ENCODE peak calls at places on chromosome 5, in six cellular contexts. H is dorsolateral prefrontal cortex, T is Karpas-422, V is BE2C, N is trophoblast cell, Z is aorta. G is an unnamed sample.

GRCh38 chr5:41009228-41009627 is 61.9 kb downstream of the MROH2B start:
- DNase-seq in T (no peak), H (no peak), N (peak; percentile 95), Z (no peak), V (peak; percentile 83), G (no peak)

GRCh38 chr5:180170111-180170809 is 38.8 kb downstream of the RASGEF1C start:
- DNase-seq in T (no peak), V (no peak), N (no peak), H (peak; percentile 88), Z (no peak), G (no peak)

GRCh38 chr5:79689541-79690466 is at the start of gene CMYA5:
- DNase-seq in Z (no peak), V (no peak), N (peak; percentile 70), H (peak; percentile 51), T (no peak), G (no peak)

GRCh38 chr5:176876506-176877431 is 22.4 kb downstream of the HK3 start:
- DNase-seq in H (no peak), T (no peak), N (no peak), Z (no peak), V (no peak), G (no peak)

GRCh38 chr5:132182366-132183040 is 45.1 kb downstream of the P4HA2 start:
- DNase-seq in Z (no peak), H (no peak), N (peak; percentile 78), V (no peak), T (no peak), G (no peak)

GRCh38 chr5:98605010-98605425 is 168.4 kb upstream of the RGMB start:
- DNase-seq in V (no peak), Z (no peak), H (no peak), T (no peak), N (no peak), G (no peak)

GRCh38 chr5:14440598-14441401 is 140.8 kb upstream of the OTULINL start:
- DNase-seq in T (no peak), N (no peak), H (peak; percentile 75), Z (peak; percentile 76), V (peak; percentile 78), G (peak; percentile 89)

GRCh38 chr5:58011301-58011700 is 448.6 kb downstream of the PLK2 start:
- DNase-seq in Z (no peak), V (no peak), N (peak; percentile 0), T (no peak), H (no peak), G (no peak)

GRCh38 chr5:17070646-17071045 is 134.6 kb upstream of the MYO10 start:
- DNase-seq in Z (no peak), N (no peak), H (no peak), V (no peak), T (no peak), G (no peak)

GRCh38 chr5:9441610-9442009 is 104.3 kb downstream of the SEMA5A start:
- DNase-seq in H (no peak), Z (no peak), T (no peak), N (no peak), V (no peak), G (no peak)

GRCh38 chr5:26872337-26872736 is 166.0 kb downstream of the CDH9 start:
- DNase-seq in T (peak; percentile 12), Z (no peak), N (no peak), H (no peak), V (no peak), G (no peak)

GRCh38 chr5:107700486-107700885 is 29.7 kb upstream of the EFNA5 start:
- DNase-seq in H (no peak), V (no peak), N (no peak), Z (no peak), T (no peak), G (peak; percentile 38)

GRCh38 chr5:107704686-107705389 is 34.1 kb upstream of the EFNA5 start:
- DNase-seq in V (peak; percentile 82), H (no peak), T (no peak), Z (no peak), N (no peak), G (no peak)

DNA sequence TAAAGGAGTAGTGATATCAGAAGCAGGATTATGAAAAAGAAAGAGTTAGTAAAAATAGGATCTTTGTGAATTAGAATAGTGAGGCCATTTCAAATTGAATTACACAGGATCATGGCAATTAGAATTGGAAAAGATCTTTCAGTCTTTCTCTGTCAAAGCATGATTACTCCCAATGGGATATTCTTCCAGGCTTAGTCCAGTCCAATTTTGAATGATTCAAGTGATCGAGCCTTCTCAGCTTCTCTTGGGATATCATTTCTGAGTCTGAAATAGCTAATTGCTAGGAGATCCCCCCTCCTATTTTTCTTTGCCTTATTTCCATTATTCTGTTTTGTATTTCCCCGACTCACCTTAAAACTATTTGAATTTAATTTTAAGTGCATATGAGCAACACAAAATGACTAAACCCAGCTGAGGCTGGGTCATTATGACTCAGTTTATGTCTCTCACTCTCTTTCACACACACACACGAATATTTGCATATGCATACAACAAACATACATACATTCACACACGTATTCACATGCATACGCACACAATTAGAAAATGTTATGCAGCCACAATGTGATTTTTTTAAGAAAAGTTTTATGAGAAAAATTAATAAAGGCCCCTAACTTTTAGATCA is 34.8 kb upstream of the EFNA5 start:
- DNase-seq in Z (no peak), T (no peak), N (no peak), H (no peak), V (no peak), G (peak; percentile 36)
- H3K4me3 ChIP-seq in Z (no peak overlapping the region), T (no peak overlapping the region), N (no peak overlapping the region), H (peak overlapping the region; percentile 35), V (peak overlapping the region; percentile 66), G (peak overlapping the region; percentile 23)

GRCh38 chr5:75571547-75571946 is 39.7 kb upstream of the ANKDD1B start:
- DNase-seq in T (no peak), H (no peak), N (no peak), V (no peak), Z (no peak), G (no peak)

GRCh38 chr5:75568202-75568601 is 43.1 kb upstream of the ANKDD1B start:
- DNase-seq in T (no peak), V (no peak), N (no peak), H (no peak), Z (no peak), G (no peak)

GRCh38 chr5:75566710-75567309 is 44.4 kb upstream of the ANKDD1B start:
- DNase-seq in N (peak; percentile 76), H (no peak), T (peak; percentile 67), Z (no peak), V (no peak), G (peak; percentile 78)

GRCh38 chr5:75567710-75568109 is 43.5 kb upstream of the ANKDD1B start:
- DNase-seq in Z (no peak), T (peak; percentile 44), N (no peak), H (no peak), V (no peak), G (no peak)
- H3K4me3 ChIP-seq in Z (no peak overlapping the region), T (no peak overlapping the region), N (no peak overlapping the region), H (no peak overlapping the region), V (no peak overlapping the region), G (no peak overlapping the region)

GRCh38 chr5:2278825-2279224 is 396.1 kb upstream of the IRX4 start:
- DNase-seq in H (no peak), V (no peak), Z (no peak), T (no peak), N (no peak), G (no peak)
- H3K4me3 ChIP-seq in H (no peak overlapping the region), V (no peak overlapping the region), Z (no peak overlapping the region), T (no peak overlapping the region), N (no peak overlapping the region), G (no peak overlapping the region)

DNA sequence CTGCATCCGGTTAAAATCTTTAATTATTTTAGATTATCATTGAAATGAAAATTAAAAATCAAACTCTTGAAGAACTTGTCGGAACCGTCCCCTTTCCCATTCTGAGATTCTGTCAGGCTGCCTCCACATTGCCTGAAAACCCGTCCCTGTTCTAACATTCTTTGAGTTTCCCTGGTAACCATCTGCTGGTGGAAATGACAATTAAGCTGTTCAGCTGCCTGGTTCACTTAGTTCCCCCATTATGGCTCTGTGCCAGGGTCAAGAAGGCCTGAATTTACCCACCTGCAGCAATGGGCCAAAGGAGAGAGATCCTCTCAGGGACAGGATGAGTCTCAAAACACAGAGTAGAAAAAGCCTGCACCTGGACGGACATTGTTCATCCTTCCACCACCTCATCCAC is 11.8 kb upstream of the TCOF1 start:
- DNase-seq in H (no peak), T (no peak), N (no peak), V (peak; percentile 42), Z (no peak), G (no peak)
- H3K4me3 ChIP-seq in H (no peak overlapping the region), T (no peak overlapping the region), N (no peak overlapping the region), V (no peak overlapping the region), Z (no peak overlapping the region), G (no peak overlapping the region)

GRCh38 chr5:175691761-175692160 is 33.9 kb downstream of the HRH2 start:
- DNase-seq in T (no peak), H (peak; percentile 12), N (no peak), V (no peak), Z (peak; percentile 32), G (no peak)
- H3K4me3 ChIP-seq in T (no peak overlapping the region), H (no peak overlapping the region), N (no peak overlapping the region), V (no peak overlapping the region), Z (no peak overlapping the region), G (no peak overlapping the region)

DNA sequence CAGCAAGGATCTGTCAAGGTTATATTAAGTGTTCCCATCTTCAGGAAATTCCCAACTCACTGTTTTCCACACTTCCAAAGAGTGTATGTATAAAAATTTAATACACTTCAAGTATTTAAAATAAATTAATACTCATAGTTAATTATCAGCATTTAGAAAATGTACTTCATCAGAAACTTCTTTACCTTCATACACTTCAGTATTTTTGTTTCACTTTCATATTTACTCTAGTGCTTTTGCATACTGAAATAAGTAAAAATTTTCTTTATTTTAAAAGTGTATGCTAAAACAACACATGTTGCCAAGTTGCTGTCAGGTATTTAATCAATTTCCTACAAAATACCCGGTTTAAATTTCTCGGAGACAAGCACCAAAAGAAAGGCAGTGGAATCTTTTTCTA is 16.5 kb downstream of the RICTOR start:
- DNase-seq in N (no peak), T (no peak), Z (no peak), H (no peak), V (no peak), G (no peak)
- H3K4me3 ChIP-seq in N (no peak overlapping the region), T (peak overlapping the region; percentile 48), Z (no peak overlapping the region), H (peak overlapping the region; percentile 39), V (no peak overlapping the region), G (peak overlapping the region; percentile 4)

GRCh38 chr5:141876628-141877477 is 1.4 kb downstream of the PCDH1 start:
- DNase-seq in T (no peak), V (no peak), H (no peak), N (peak; percentile 62), Z (no peak), G (no peak)
- H3K4me3 ChIP-seq in T (no peak overlapping the region), V (peak overlapping the region; percentile 76), H (peak overlapping the region; percentile 96), N (peak overlapping the region; percentile 72), Z (no peak overlapping the region), G (peak overlapping the region; percentile 24)

GRCh38 chr5:101364469-101364868 is 461.4 kb upstream of the ST8SIA4 start:
- DNase-seq in H (no peak), T (no peak), V (no peak), N (no peak), Z (no peak), G (peak; percentile 1)

DNA sequence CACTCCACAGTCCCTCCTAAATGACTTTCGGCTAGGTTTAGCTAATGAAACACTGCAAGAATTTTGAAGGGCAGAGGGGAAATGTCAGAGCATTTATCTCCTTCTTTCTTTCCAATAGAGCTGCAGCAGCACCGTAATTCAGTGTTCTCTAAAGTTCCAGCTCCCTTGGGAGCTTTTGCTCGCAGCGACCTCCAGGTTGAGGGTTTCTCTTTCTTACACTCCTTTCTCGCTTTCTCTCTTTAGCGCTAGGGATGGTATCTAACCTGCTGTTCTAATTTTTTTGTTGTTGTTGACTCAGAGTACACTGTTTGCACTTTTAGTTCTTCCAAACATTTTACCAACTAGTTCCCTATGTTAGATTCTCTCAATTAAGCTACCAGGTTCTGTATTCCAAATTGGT is 467.2 kb upstream of the ST8SIA4 start:
- DNase-seq in V (no peak), Z (no peak), T (no peak), N (no peak), H (no peak), G (no peak)
- H3K4me3 ChIP-seq in V (peak overlapping the region; percentile 51), Z (peak overlapping the region; percentile 34), T (no peak overlapping the region), N (no peak overlapping the region), H (peak overlapping the region; percentile 8), G (no peak overlapping the region)